ENCODE peak calls at places on chromosomes 3 and 15, in six cellular contexts. H, P, T, D, A and Q are unnamed samples.

GRCh38 chr3:106631378-106632083 is 745.7 kb upstream of the CCDC54 start:
- DNase-seq in H (no peak), P (no peak), T (no peak), D (no peak), A (no peak), Q (no peak)

GRCh38 chr3:59817511-59817910 is 767.7 kb upstream of the CFAP20DC start:
- DNase-seq in H (no peak), P (no peak), T (no peak), D (no peak), A (no peak), Q (no peak)

GRCh38 chr3:76024640-76025039 is 239.3 kb upstream of the ZNF717 start:
- DNase-seq in H (peak), P (no peak), T (no peak), D (peak), A (peak), Q (no peak)

GRCh38 chr15:90710436-90710835 is 6.7 kb upstream of the BLM start:
- DNase-seq in H (no peak), P (no peak), T (no peak), D (no peak), A (no peak), Q (no peak)

GRCh38 chr3:170909129-170909903 is 879 bp upstream of the EIF5A2 start:
- DNase-seq in H (no peak), P (peak), T (peak), D (peak), A (peak), Q (no peak)

GRCh38 chr3:183285828-183286457 is 32.9 kb downstream of the B3GNT5 start:
- DNase-seq in H (peak), P (peak), T (peak), D (peak), A (peak), Q (peak)

GRCh38 chr3:108862865-108863798 is 40.5 kb downstream of the TRAT1 start:
- DNase-seq in H (no peak), P (peak), T (peak), D (no peak), A (no peak), Q (no peak)

GRCh38 chr15:66154581-66154980 is 99.0 kb downstream of the MEGF11 start:
- DNase-seq in H (no peak), P (no peak), T (no peak), D (no peak), A (no peak), Q (no peak)

GRCh38 chr3:127819656-127820055 is 2.7 kb downstream of the MGLL start:
- DNase-seq in H (no peak), P (no peak), T (no peak), D (no peak), A (no peak), Q (no peak)

GRCh38 chr3:158918008-158918407 is 116.2 kb downstream of the MFSD1 start:
- DNase-seq in H (peak), P (peak), T (peak), D (peak), A (peak), Q (no peak)

GRCh38 chr3:41808152-41808551 is 153.8 kb downstream of the ULK4 start:
- DNase-seq in H (no peak), P (no peak), T (no peak), D (no peak), A (no peak), Q (no peak)
- TF ChIP-seq MYC in H (no peak), P (no peak), T (no peak), D (no peak), A (no peak), Q (no peak)

DNA sequence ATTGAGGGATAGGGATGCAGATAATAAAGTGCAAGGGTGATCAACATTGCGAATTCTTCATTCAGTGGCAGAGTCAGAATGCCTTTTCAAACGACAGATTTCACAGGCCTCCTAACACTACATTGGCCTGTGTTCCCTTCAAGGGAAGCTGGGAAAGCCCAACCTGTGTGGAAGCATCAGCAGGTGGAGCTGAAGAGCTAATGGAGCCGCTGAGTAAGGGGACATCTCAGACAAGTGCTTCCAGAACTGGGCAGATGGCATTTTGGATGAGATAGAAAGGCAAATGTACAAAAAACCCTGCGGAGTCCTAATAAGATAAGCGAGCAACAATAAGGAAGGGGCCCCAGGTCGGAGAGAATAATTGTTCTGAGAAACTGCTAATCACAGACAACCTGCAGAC is 8.5 kb upstream of the SLC24A5 start:
- DNase-seq in H (no peak), P (no peak), T (peak), D (peak), A (peak), Q (no peak)
- TF ChIP-seq MYC in H (no peak), P (no peak), T (no peak), D (no peak), A (no peak), Q (no peak)

DNA sequence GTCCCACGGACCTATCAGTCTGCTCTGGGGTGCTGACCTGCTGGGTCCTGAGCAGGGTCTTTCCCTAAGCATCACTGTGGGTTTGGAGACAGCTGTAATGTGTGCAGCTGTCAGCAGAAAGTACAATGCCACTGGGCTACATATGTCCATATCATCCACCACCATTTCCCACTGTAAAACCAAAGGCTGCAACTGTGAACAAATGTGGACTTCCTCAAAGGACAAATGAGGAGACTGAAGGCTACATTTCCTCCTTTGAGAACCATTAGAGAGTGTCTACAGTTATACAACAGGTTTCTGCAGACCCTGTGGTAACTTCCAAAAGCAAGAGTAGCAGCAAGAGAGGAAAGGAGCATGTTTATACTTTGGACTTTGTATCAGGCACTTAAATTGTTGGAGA is 33.9 kb upstream of the IP6K2 start:
- DNase-seq in H (no peak), P (no peak), T (no peak), D (no peak), A (no peak), Q (no peak)
- TF ChIP-seq MYC in H (no peak), P (no peak), T (no peak), D (no peak), A (no peak), Q (no peak)

GRCh38 chr3:62193586-62194345 is 179.6 kb downstream of the FEZF2 start:
- DNase-seq in H (no peak), P (no peak), T (no peak), D (no peak), A (no peak), Q (no peak)

GRCh38 chr3:62184559-62184958 is 188.8 kb downstream of the FEZF2 start:
- DNase-seq in H (no peak), P (no peak), T (no peak), D (peak), A (peak), Q (no peak)

GRCh38 chr3:62186967-62187366 is 186.4 kb downstream of the FEZF2 start:
- DNase-seq in H (peak), P (peak), T (peak), D (peak), A (peak), Q (no peak)

GRCh38 chr3:62189376-62189698 is 184.0 kb downstream of the FEZF2 start:
- DNase-seq in H (no peak), P (no peak), T (no peak), D (no peak), A (no peak), Q (no peak)

DNA sequence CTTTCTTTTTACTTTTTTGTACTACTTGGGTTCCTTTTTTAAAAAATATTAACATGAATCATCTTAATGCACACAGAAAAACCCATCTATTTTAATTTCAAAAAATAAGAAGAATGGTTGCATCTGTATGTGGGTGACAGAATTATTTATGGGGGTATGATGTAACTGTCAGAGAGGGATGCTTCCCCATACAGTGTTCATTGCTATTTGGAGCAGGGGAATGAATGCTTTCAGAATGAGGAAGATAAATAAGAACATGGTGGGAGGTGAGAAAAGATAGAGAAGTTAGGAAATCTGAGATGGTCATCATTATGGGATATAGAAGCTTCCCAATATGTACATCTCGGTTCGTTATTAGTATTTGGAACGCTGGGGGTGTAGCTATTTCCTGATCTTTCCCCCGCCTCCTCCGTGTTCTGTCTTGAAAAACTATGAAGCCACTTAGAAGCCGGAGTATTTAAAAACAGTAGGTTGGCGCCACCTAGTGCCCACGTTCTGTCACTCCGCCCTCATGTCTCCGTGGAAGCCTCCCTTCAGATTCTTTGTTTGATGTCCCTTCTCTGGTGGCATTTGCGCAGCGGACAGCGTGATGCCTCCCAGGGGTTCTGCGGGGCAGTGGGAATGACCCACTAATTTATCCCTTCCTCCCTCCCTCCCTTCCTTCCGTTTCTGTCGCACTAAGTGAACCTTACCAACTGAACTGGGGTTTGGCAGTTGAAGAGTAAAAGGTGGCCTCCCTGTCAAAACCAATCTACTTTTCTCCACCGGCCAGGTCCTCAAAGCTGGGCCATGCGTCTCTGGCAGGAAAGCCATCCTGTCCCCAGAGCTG is 184.6 kb downstream of the FEZF2 start:
- DNase-seq in H (peak), P (peak), T (peak), D (peak), A (peak), Q (no peak)
- TF ChIP-seq MYC in H (no peak), P (no peak), T (no peak), D (no peak), A (no peak), Q (no peak)

GRCh38 chr3:113555138-113555537 is 22.8 kb downstream of the SIDT1 start:
- DNase-seq in H (no peak), P (no peak), T (no peak), D (no peak), A (peak), Q (no peak)

GRCh38 chr3:113556556-113557335 is 24.4 kb downstream of the SIDT1 start:
- DNase-seq in H (no peak), P (no peak), T (no peak), D (no peak), A (peak), Q (no peak)

GRCh38 chr3:113560265-113560664 is 27.9 kb downstream of the SIDT1 start:
- DNase-seq in H (no peak), P (no peak), T (no peak), D (no peak), A (no peak), Q (no peak)

GRCh38 chr3:113559011-113559410 is 26.7 kb downstream of the SIDT1 start:
- DNase-seq in H (no peak), P (no peak), T (no peak), D (no peak), A (no peak), Q (no peak)

GRCh38 chr3:113557374-113557773 is 25.0 kb downstream of the SIDT1 start:
- DNase-seq in H (no peak), P (peak), T (peak), D (no peak), A (peak), Q (no peak)
- TF ChIP-seq MYC in H (no peak), P (no peak), T (no peak), D (no peak), A (no peak), Q (no peak)

GRCh38 chr15:77494073-77494472 is 73.4 kb downstream of the HMG20A start:
- DNase-seq in H (no peak), P (no peak), T (no peak), D (no peak), A (no peak), Q (no peak)
- TF ChIP-seq MYC in H (no peak), P (no peak), T (no peak), D (no peak), A (no peak), Q (no peak)

DNA sequence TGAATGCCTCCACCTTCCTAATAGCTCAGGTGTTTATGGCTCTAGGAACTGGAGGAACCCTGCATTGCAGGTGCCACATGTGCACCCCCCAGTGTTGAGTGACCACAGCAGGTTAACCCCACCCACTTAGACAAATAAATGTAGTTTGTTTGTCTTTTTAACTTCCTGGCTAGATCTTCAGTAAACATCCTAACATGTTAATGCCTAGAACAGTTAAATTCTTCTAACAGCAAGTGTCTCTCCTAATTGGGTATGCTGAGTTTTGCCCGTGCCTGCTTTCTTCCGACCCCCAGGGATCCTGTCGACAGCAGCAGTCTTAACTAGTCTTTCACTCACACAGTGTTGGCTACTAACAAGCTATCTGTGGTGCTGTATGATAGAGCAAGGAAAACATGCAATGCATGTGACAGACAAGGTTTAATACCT is 35.5 kb downstream of the SRP14 start:
- DNase-seq in H (no peak), P (no peak), T (no peak), D (no peak), A (peak), Q (no peak)
- TF ChIP-seq MYC in H (no peak), P (no peak), T (no peak), D (no peak), A (no peak), Q (no peak)

DNA sequence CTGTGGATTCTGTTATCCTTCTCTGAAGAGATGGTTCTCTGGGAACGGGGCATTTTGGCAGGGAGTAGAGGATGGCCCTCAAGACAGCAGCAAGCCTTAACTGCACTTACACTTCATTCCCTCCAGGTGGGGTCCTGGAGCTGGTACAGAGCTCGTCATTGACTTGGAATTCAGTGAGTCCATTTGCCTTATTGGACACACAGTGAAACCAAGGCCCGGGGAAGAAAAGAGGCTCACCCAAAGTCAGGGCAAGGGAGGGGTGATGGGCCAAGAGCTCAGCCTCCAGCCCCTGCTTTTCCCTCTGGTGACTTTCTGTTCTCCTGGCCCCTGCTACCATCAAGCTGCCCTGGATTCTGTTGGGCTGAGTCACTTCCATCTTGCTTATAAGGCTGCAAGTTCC is 125.6 kb downstream of the ETFA start:
- DNase-seq in H (peak), P (peak), T (peak), D (peak), A (peak), Q (no peak)
- TF ChIP-seq MYC in H (no peak), P (no peak), T (no peak), D (no peak), A (no peak), Q (no peak)

GRCh38 chr3:61315874-61316273 is 64.6 kb upstream of the FHIT start:
- DNase-seq in H (no peak), P (no peak), T (no peak), D (peak), A (peak), Q (no peak)
- TF ChIP-seq MYC in H (no peak), P (no peak), T (no peak), D (no peak), A (no peak), Q (no peak)